ENCODE peak calls at places on chromosome 18, in ten cellular contexts. One of them, this sample, is unnamed. For H3K36me3, the result is how much of the 10 kb centered on the place peaks cover.

GRCh38 chr18:61785588-61785987 is 107.2 kb downstream of the RNF152 start:
- DNase-seq in lower lobe of right lung: no peak
- DNase-seq in brain microvascular endothelial cell: no peak
- DNase-seq in mesendoderm: no peak
- DNase-seq in aorta: no peak
- DNase-seq in CD8-positive, alpha-beta memory T cell: no peak
- DNase-seq in astrocyte: peak
- DNase-seq in adrenal gland: no peak
- DNase-seq in osteoblast: no peak
- DNase-seq in body of pancreas: no peak
- DNase-seq in this sample: no peak

GRCh38 chr18:2425426-2426317 is 145.6 kb downstream of the METTL4 start:
- DNase-seq in astrocyte: no peak
- DNase-seq in body of pancreas: no peak
- DNase-seq in mesendoderm: peak
- DNase-seq in aorta: no peak
- DNase-seq in lower lobe of right lung: no peak
- DNase-seq in CD8-positive, alpha-beta memory T cell: no peak
- DNase-seq in brain microvascular endothelial cell: peak
- DNase-seq in adrenal gland: no peak
- DNase-seq in osteoblast: no peak
- DNase-seq in this sample: no peak

GRCh38 chr18:58087928-58088722 is 44.1 kb downstream of the NEDD4L start:
- DNase-seq in mesendoderm: no peak
- DNase-seq in brain microvascular endothelial cell: no peak
- DNase-seq in aorta: no peak
- DNase-seq in osteoblast: no peak
- DNase-seq in body of pancreas: peak
- DNase-seq in astrocyte: no peak
- DNase-seq in adrenal gland: no peak
- DNase-seq in lower lobe of right lung: peak
- DNase-seq in CD8-positive, alpha-beta memory T cell: no peak
- DNase-seq in this sample: no peak

GRCh38 chr18:9535430-9535972 is 60.2 kb downstream of the RALBP1 start:
- DNase-seq in osteoblast: peak
- DNase-seq in lower lobe of right lung: no peak
- DNase-seq in CD8-positive, alpha-beta memory T cell: no peak
- DNase-seq in brain microvascular endothelial cell: peak
- DNase-seq in body of pancreas: no peak
- DNase-seq in adrenal gland: peak
- DNase-seq in astrocyte: peak
- DNase-seq in aorta: peak
- DNase-seq in mesendoderm: no peak
- DNase-seq in this sample: no peak

GRCh38 chr18:3323900-3324299 is 62.0 kb downstream of the MYL12B start:
- DNase-seq in astrocyte: peak
- DNase-seq in brain microvascular endothelial cell: peak
- DNase-seq in CD8-positive, alpha-beta memory T cell: no peak
- DNase-seq in osteoblast: no peak
- DNase-seq in aorta: no peak
- DNase-seq in adrenal gland: no peak
- DNase-seq in lower lobe of right lung: no peak
- DNase-seq in body of pancreas: no peak
- DNase-seq in mesendoderm: no peak
- DNase-seq in this sample: no peak

GRCh38 chr18:63427566-63427965 is 5.3 kb upstream of the VPS4B start:
- DNase-seq in osteoblast: no peak
- DNase-seq in astrocyte: no peak
- DNase-seq in adrenal gland: no peak
- DNase-seq in brain microvascular endothelial cell: no peak
- DNase-seq in body of pancreas: no peak
- DNase-seq in lower lobe of right lung: no peak
- DNase-seq in aorta: no peak
- DNase-seq in CD8-positive, alpha-beta memory T cell: no peak
- DNase-seq in mesendoderm: peak
- DNase-seq in this sample: no peak

GRCh38 chr18:63523660-63524059 is 18.5 kb upstream of the SERPINB12 start:
- DNase-seq in body of pancreas: no peak
- DNase-seq in brain microvascular endothelial cell: no peak
- DNase-seq in mesendoderm: peak
- DNase-seq in lower lobe of right lung: no peak
- DNase-seq in CD8-positive, alpha-beta memory T cell: no peak
- DNase-seq in aorta: no peak
- DNase-seq in osteoblast: no peak
- DNase-seq in astrocyte: no peak
- DNase-seq in adrenal gland: no peak
- DNase-seq in this sample: no peak

GRCh38 chr18:61892683-61893303 is at the start of gene RNF152:
- DNase-seq in astrocyte: no peak
- DNase-seq in aorta: peak
- DNase-seq in osteoblast: peak
- DNase-seq in mesendoderm: peak
- DNase-seq in adrenal gland: peak
- DNase-seq in CD8-positive, alpha-beta memory T cell: peak
- DNase-seq in brain microvascular endothelial cell: no peak
- DNase-seq in body of pancreas: peak
- DNase-seq in lower lobe of right lung: no peak
- DNase-seq in this sample: peak

GRCh38 chr18:32454667-32455066 is 16.0 kb downstream of the GAREM1 start:
- DNase-seq in astrocyte: no peak
- DNase-seq in osteoblast: no peak
- DNase-seq in CD8-positive, alpha-beta memory T cell: no peak
- DNase-seq in mesendoderm: no peak
- DNase-seq in lower lobe of right lung: no peak
- DNase-seq in brain microvascular endothelial cell: no peak
- DNase-seq in body of pancreas: no peak
- DNase-seq in aorta: no peak
- DNase-seq in adrenal gland: no peak
- DNase-seq in this sample: no peak

GRCh38 chr18:44823782-44824181 is 143.1 kb downstream of the SETBP1 start:
- DNase-seq in CD8-positive, alpha-beta memory T cell: no peak
- DNase-seq in brain microvascular endothelial cell: no peak
- DNase-seq in osteoblast: peak
- DNase-seq in astrocyte: peak
- DNase-seq in body of pancreas: no peak
- DNase-seq in lower lobe of right lung: no peak
- DNase-seq in aorta: no peak
- DNase-seq in adrenal gland: peak
- DNase-seq in mesendoderm: no peak
- DNase-seq in this sample: no peak

GRCh38 chr18:45930953-45931352 is 36.2 kb downstream of the EPG5 start:
- DNase-seq in aorta: no peak
- DNase-seq in mesendoderm: no peak
- DNase-seq in adrenal gland: no peak
- DNase-seq in osteoblast: no peak
- DNase-seq in lower lobe of right lung: no peak
- DNase-seq in astrocyte: no peak
- DNase-seq in body of pancreas: no peak
- DNase-seq in CD8-positive, alpha-beta memory T cell: peak
- DNase-seq in brain microvascular endothelial cell: no peak
- DNase-seq in this sample: no peak

GRCh38 chr18:45923138-45923537 is 44.0 kb downstream of the EPG5 start:
- DNase-seq in brain microvascular endothelial cell: no peak
- DNase-seq in mesendoderm: no peak
- DNase-seq in aorta: no peak
- DNase-seq in lower lobe of right lung: no peak
- DNase-seq in osteoblast: no peak
- DNase-seq in body of pancreas: no peak
- DNase-seq in astrocyte: no peak
- DNase-seq in adrenal gland: no peak
- DNase-seq in CD8-positive, alpha-beta memory T cell: no peak
- DNase-seq in this sample: no peak

GRCh38 chr18:45926691-45927090 is 40.4 kb downstream of the EPG5 start:
- DNase-seq in osteoblast: no peak
- DNase-seq in body of pancreas: no peak
- DNase-seq in adrenal gland: no peak
- DNase-seq in astrocyte: no peak
- DNase-seq in CD8-positive, alpha-beta memory T cell: no peak
- DNase-seq in aorta: no peak
- DNase-seq in lower lobe of right lung: no peak
- DNase-seq in brain microvascular endothelial cell: no peak
- DNase-seq in mesendoderm: no peak
- DNase-seq in this sample: no peak
- H3K36me3 ChIP-seq in osteoblast: half or more
- H3K36me3 ChIP-seq in body of pancreas: under half
- H3K36me3 ChIP-seq in adrenal gland: under half
- H3K36me3 ChIP-seq in astrocyte: half or more
- H3K36me3 ChIP-seq in CD8-positive, alpha-beta memory T cell: under half
- H3K36me3 ChIP-seq in aorta: under half
- H3K36me3 ChIP-seq in lower lobe of right lung: half or more
- H3K36me3 ChIP-seq in brain microvascular endothelial cell: half or more
- H3K36me3 ChIP-seq in mesendoderm: under half
- H3K36me3 ChIP-seq in this sample: half or more

GRCh38 chr18:50397023-50397422 is 22.2 kb downstream of the SKA1 start:
- DNase-seq in CD8-positive, alpha-beta memory T cell: no peak
- DNase-seq in body of pancreas: no peak
- DNase-seq in brain microvascular endothelial cell: no peak
- DNase-seq in astrocyte: no peak
- DNase-seq in lower lobe of right lung: no peak
- DNase-seq in aorta: no peak
- DNase-seq in osteoblast: no peak
- DNase-seq in adrenal gland: no peak
- DNase-seq in mesendoderm: peak
- DNase-seq in this sample: no peak
- H3K36me3 ChIP-seq in CD8-positive, alpha-beta memory T cell: under half
- H3K36me3 ChIP-seq in body of pancreas: under half
- H3K36me3 ChIP-seq in brain microvascular endothelial cell: under half
- H3K36me3 ChIP-seq in astrocyte: under half
- H3K36me3 ChIP-seq in lower lobe of right lung: under half
- H3K36me3 ChIP-seq in aorta: under half
- H3K36me3 ChIP-seq in osteoblast: under half
- H3K36me3 ChIP-seq in adrenal gland: under half
- H3K36me3 ChIP-seq in mesendoderm: under half
- H3K36me3 ChIP-seq in this sample: under half

GRCh38 chr18:213505-213904 is 54.3 kb downstream of the THOC1 start:
- DNase-seq in brain microvascular endothelial cell: no peak
- DNase-seq in astrocyte: no peak
- DNase-seq in aorta: no peak
- DNase-seq in lower lobe of right lung: no peak
- DNase-seq in osteoblast: no peak
- DNase-seq in body of pancreas: no peak
- DNase-seq in mesendoderm: peak
- DNase-seq in adrenal gland: no peak
- DNase-seq in CD8-positive, alpha-beta memory T cell: no peak
- DNase-seq in this sample: no peak

GRCh38 chr18:210075-210474 is 51.7 kb downstream of the USP14 start:
- DNase-seq in CD8-positive, alpha-beta memory T cell: no peak
- DNase-seq in osteoblast: no peak
- DNase-seq in body of pancreas: no peak
- DNase-seq in brain microvascular endothelial cell: no peak
- DNase-seq in mesendoderm: no peak
- DNase-seq in aorta: no peak
- DNase-seq in adrenal gland: no peak
- DNase-seq in lower lobe of right lung: no peak
- DNase-seq in astrocyte: no peak
- DNase-seq in this sample: no peak

GRCh38 chr18:212780-213179 is 54.4 kb downstream of the USP14 start:
- DNase-seq in lower lobe of right lung: no peak
- DNase-seq in mesendoderm: no peak
- DNase-seq in adrenal gland: no peak
- DNase-seq in astrocyte: no peak
- DNase-seq in brain microvascular endothelial cell: no peak
- DNase-seq in body of pancreas: no peak
- DNase-seq in CD8-positive, alpha-beta memory T cell: no peak
- DNase-seq in aorta: no peak
- DNase-seq in osteoblast: no peak
- DNase-seq in this sample: no peak

GRCh38 chr18:210780-211179 is 52.4 kb downstream of the USP14 start:
- DNase-seq in osteoblast: no peak
- DNase-seq in lower lobe of right lung: no peak
- DNase-seq in mesendoderm: peak
- DNase-seq in adrenal gland: no peak
- DNase-seq in CD8-positive, alpha-beta memory T cell: no peak
- DNase-seq in body of pancreas: no peak
- DNase-seq in astrocyte: no peak
- DNase-seq in brain microvascular endothelial cell: no peak
- DNase-seq in aorta: no peak
- DNase-seq in this sample: no peak

GRCh38 chr18:211582-211981 is 53.2 kb downstream of the USP14 start:
- DNase-seq in body of pancreas: no peak
- DNase-seq in brain microvascular endothelial cell: no peak
- DNase-seq in astrocyte: no peak
- DNase-seq in osteoblast: no peak
- DNase-seq in mesendoderm: no peak
- DNase-seq in aorta: no peak
- DNase-seq in adrenal gland: no peak
- DNase-seq in lower lobe of right lung: no peak
- DNase-seq in CD8-positive, alpha-beta memory T cell: no peak
- DNase-seq in this sample: no peak
- H3K36me3 ChIP-seq in body of pancreas: under half
- H3K36me3 ChIP-seq in brain microvascular endothelial cell: under half
- H3K36me3 ChIP-seq in astrocyte: under half
- H3K36me3 ChIP-seq in osteoblast: half or more
- H3K36me3 ChIP-seq in mesendoderm: under half
- H3K36me3 ChIP-seq in aorta: under half
- H3K36me3 ChIP-seq in adrenal gland: under half
- H3K36me3 ChIP-seq in lower lobe of right lung: half or more
- H3K36me3 ChIP-seq in CD8-positive, alpha-beta memory T cell: under half
- H3K36me3 ChIP-seq in this sample: half or more

DNA sequence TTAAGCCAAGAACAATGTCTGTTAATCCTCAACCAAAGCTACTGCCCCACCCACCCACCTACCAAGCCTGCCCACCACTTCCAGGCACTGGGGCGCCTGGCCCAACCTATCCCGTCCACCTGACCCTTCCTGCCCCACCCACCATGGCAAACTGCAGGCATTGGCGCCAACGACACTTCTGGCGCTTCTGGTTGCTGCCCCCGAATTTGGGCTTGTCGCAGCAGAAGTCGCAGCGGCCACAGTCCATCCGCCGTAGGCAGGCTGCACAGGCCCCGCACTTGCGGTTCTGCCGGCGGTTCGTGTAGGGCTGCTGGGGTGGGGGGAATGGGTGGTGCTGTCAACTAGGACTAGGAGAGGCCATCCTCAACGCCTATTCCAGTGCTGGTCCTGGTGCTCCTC is 7.3 kb downstream of the MBD1 start:
- DNase-seq in lower lobe of right lung: no peak
- DNase-seq in osteoblast: no peak
- DNase-seq in CD8-positive, alpha-beta memory T cell: no peak
- DNase-seq in aorta: no peak
- DNase-seq in adrenal gland: no peak
- DNase-seq in astrocyte: no peak
- DNase-seq in mesendoderm: no peak
- DNase-seq in body of pancreas: no peak
- DNase-seq in brain microvascular endothelial cell: no peak
- DNase-seq in this sample: no peak
- H3K36me3 ChIP-seq in lower lobe of right lung: half or more
- H3K36me3 ChIP-seq in osteoblast: half or more
- H3K36me3 ChIP-seq in CD8-positive, alpha-beta memory T cell: half or more
- H3K36me3 ChIP-seq in aorta: under half
- H3K36me3 ChIP-seq in adrenal gland: under half
- H3K36me3 ChIP-seq in astrocyte: half or more
- H3K36me3 ChIP-seq in mesendoderm: under half
- H3K36me3 ChIP-seq in body of pancreas: under half
- H3K36me3 ChIP-seq in brain microvascular endothelial cell: half or more
- H3K36me3 ChIP-seq in this sample: half or more

This sample was measured in WERI-Rb-1.